ENCODE peak calls at places on chromosomes 6 and 20, in ten cellular contexts. V, D, R, S, Q, T, F, H, G and X are unnamed samples.

GRCh38 chr6:145214570-145214969 is 520.8 kb downstream of the EPM2A start:
- DNase-seq in V (peak; percentile 63), D (no peak), R (no peak), S (no peak), Q (peak; percentile 50), T (peak; percentile 23), F (no peak), H (no peak), G (peak; percentile 42), X (no peak)

GRCh38 chr6:84847349-84848160 is 83.2 kb upstream of the TBX18 start:
- DNase-seq in V (peak; percentile 78), D (no peak), R (no peak), S (no peak), Q (no peak), T (no peak), F (no peak), H (no peak), G (peak; percentile 78), X (no peak)

GRCh38 chr6:158185729-158186456 is 17.7 kb downstream of the GTF2H5 start:
- DNase-seq in V (peak; percentile 64), D (no peak), R (no peak), S (no peak), Q (no peak), T (peak; percentile 78), F (no peak), H (no peak), G (peak; percentile 71), X (no peak)

GRCh38 chr6:127590344-127590743 is 13.4 kb downstream of the C6orf58 start:
- DNase-seq in V (no peak), D (no peak), R (no peak), S (no peak), Q (no peak), T (no peak), F (no peak), H (no peak), G (peak; percentile 80), X (no peak)

GRCh38 chr20:62984666-62985065 is 22.1 kb downstream of the BHLHE23 start:
- DNase-seq in V (no peak), D (no peak), R (no peak), S (no peak), Q (no peak), T (no peak), F (peak; percentile 40), H (no peak), G (no peak), X (no peak)

GRCh38 chr20:37276494-37277252 is 12.8 kb upstream of the MANBAL start:
- DNase-seq in V (peak; percentile 86), D (no peak), R (peak; percentile 41), S (no peak), Q (no peak), T (peak; percentile 76), F (no peak), H (peak; percentile 59), G (peak; percentile 77), X (no peak)

GRCh38 chr6:46138281-46138680 is 8.5 kb downstream of the ENPP4 start:
- DNase-seq in V (no peak), D (no peak), R (no peak), S (no peak), Q (no peak), T (no peak), F (no peak), H (no peak), G (no peak), X (no peak)

GRCh38 chr20:50271674-50272412 is 81.2 kb downstream of the CEBPB start:
- DNase-seq in V (no peak), D (no peak), R (peak; percentile 56), S (no peak), Q (no peak), T (no peak), F (no peak), H (no peak), G (no peak), X (no peak)

GRCh38 chr6:56713285-56713684 is 70.6 kb upstream of the DST start:
- DNase-seq in V (peak; percentile 82), D (no peak), R (no peak), S (no peak), Q (no peak), T (peak; percentile 84), F (no peak), H (no peak), G (peak; percentile 84), X (no peak)

GRCh38 chr6:56710967-56711366 is 68.3 kb upstream of the DST start:
- DNase-seq in V (no peak), D (no peak), R (no peak), S (no peak), Q (no peak), T (no peak), F (no peak), H (no peak), G (no peak), X (no peak)

GRCh38 chr6:56716229-56716628 is 73.5 kb upstream of the DST start:
- DNase-seq in V (peak; percentile 27), D (no peak), R (no peak), S (no peak), Q (no peak), T (no peak), F (no peak), H (no peak), G (no peak), X (no peak)

GRCh38 chr6:56714982-56715456 is 72.3 kb upstream of the DST start:
- DNase-seq in V (peak; percentile 70), D (no peak), R (no peak), S (no peak), Q (no peak), T (peak; percentile 75), F (no peak), H (no peak), G (peak; percentile 85), X (no peak)

DNA sequence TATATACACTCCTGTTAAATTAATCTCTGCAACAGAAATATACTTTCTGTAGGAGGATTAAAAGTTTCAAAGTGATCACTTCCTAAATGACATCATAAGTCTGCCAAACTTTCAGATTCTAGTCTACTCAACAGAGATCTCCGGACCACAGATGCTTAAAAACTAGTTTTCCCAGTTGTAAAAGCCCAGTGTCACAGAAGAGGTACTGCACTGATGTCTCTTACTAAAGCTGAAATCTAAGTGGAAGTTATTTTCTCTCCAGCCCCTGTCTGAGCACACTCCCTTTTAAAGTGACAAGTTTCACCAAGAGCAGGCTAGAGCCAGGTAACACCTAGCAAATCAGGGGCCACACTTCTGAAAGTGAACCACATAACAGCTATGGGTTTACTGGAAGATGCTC is 71.6 kb upstream of the DST start:
- DNase-seq in V (no peak), D (no peak), R (no peak), S (no peak), Q (no peak), T (no peak), F (no peak), H (no peak), G (no peak), X (no peak)
- TF ChIP-seq CTCF in V (peak; percentile 11), D (no peak), R (peak; percentile 15), S (no peak), Q (no peak), T (peak; percentile 24), F (peak; percentile 40), H (no peak), G (no peak), X (no peak)

GRCh38 chr6:44738652-44739141 is 351.2 kb downstream of the CDC5L start:
- DNase-seq in V (peak; percentile 50), D (no peak), R (no peak), S (peak; percentile 43), Q (peak; percentile 25), T (peak; percentile 90), F (peak; percentile 12), H (peak; percentile 34), G (peak; percentile 35), X (no peak)

GRCh38 chr6:44737349-44737748 is 349.8 kb downstream of the CDC5L start:
- DNase-seq in V (no peak), D (no peak), R (no peak), S (no peak), Q (no peak), T (no peak), F (no peak), H (no peak), G (no peak), X (no peak)

GRCh38 chr6:44739163-44739562 is 351.7 kb downstream of the CDC5L start:
- DNase-seq in V (no peak), D (no peak), R (no peak), S (no peak), Q (no peak), T (no peak), F (no peak), H (no peak), G (no peak), X (no peak)

GRCh38 chr6:44735631-44735963 is 348.1 kb downstream of the CDC5L start:
- DNase-seq in V (peak; percentile 46), D (peak; percentile 3), R (no peak), S (peak; percentile 47), Q (no peak), T (peak; percentile 72), F (no peak), H (peak; percentile 43), G (peak; percentile 58), X (no peak)

DNA sequence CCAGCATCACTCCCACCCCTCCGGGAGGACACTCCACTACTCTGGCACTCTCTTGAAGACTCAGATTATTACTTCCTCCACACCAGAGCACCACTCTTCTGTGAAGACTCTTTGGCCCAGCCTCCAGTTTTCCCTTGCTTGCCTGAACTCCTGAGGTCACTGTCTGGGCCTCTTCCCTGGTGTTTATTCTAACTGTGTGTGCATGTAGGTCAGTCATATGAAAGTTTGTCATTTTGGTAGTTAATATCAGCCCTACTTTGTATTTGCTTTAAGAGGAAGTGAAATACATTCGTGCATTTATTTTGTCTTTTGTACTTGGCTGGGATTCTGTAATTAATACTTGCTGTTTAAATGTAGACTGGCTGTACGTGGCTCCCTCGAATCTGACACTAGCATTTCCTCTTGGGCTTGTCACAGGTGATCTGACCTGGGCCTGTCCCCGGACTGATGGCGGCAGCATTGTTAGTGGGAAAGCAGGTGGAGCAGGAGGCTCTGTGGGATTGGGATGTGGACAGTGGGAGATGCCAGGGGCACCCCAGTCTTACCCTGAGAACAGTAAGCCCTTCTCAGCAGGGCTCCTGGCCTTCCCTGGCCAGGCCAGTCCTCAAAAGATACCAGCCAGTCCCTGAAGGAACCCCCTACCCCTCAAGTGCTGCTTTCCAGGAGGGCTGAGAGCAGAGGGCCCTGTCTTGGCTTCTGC is 350.5 kb downstream of the CDC5L start:
- DNase-seq in V (no peak), D (no peak), R (no peak), S (no peak), Q (no peak), T (no peak), F (no peak), H (peak; percentile 38), G (no peak), X (no peak)
- TF ChIP-seq CTCF in V (no peak), D (no peak), R (no peak), S (no peak), Q (no peak), T (no peak), F (no peak), H (no peak), G (no peak), X (no peak)

GRCh38 chr6:81752084-81752968 is at the start of gene TENT5A:
- DNase-seq in V (peak; percentile 92), D (peak; percentile 59), R (peak; percentile 95), S (peak; percentile 72), Q (peak; percentile 94), T (peak; percentile 93), F (peak; percentile 82), H (peak; percentile 86), G (peak; percentile 82), X (peak; percentile 60)
- TF ChIP-seq CTCF in V (no peak), D (no peak), R (peak; percentile 31), S (no peak), Q (no peak), T (no peak), F (peak; percentile 47), H (no peak), G (peak; percentile 11), X (no peak)

DNA sequence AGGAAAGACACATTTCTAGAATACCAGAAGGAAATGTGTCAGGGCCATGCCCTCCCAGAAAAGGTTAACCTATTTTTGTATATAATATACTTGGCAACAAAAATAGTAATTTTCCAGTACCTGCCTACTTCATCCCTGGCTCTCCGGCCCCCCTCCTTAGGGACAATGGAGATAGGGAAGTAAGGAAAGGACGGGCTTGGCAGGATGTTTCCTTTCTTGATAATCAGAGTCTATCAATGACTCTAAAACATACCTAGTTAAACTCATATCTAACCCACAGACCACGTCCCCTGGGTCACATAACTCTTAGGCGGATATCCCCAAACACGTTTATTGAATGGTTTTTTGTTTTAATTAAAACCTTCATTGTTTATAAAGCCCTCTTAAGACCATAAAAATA is 11.8 kb downstream of the UQCC2 start:
- DNase-seq in V (no peak), D (no peak), R (no peak), S (no peak), Q (no peak), T (no peak), F (no peak), H (no peak), G (no peak), X (no peak)
- TF ChIP-seq CTCF in V (no peak), D (no peak), R (no peak), S (no peak), Q (no peak), T (no peak), F (no peak), H (no peak), G (no peak), X (no peak)